ENCODE peak calls at places on chromosomes 4 and X, in eight cellular contexts. X is aorta; V is body of pancreas; K is tibial nerve; I is naive thymus-derived CD4-positive, alpha-beta T cell; N is hepatocyte; P is GM23248; J is stomach. W is an unnamed sample. For H3K4me1, the result is how much of the 10 kb centered on the place peaks cover.

GRCh38 chrX:24828147-24828546 is 134.4 kb downstream of the POLA1 start:
- DNase-seq in X (no peak), V (no peak), K (no peak), I (no peak), N (peak), P (no peak), J (no peak), W (no peak)

GRCh38 chr4:98030059-98030458 is 113.2 kb downstream of the STPG2 start:
- DNase-seq in X (no peak), V (no peak), K (no peak), I (no peak), N (no peak), P (no peak), J (no peak), W (no peak)

GRCh38 chr4:103719320-103720204 is at the start of gene TACR3:
- DNase-seq in X (no peak), V (no peak), K (no peak), I (no peak), N (peak), P (peak), J (no peak), W (peak)

GRCh38 chr4:183905593-183906485 is 732 bp downstream of the STOX2 start:
- DNase-seq in X (peak), V (peak), K (no peak), I (no peak), N (peak), P (peak), J (peak), W (peak)

GRCh38 chr4:86326399-86326798 is 33.5 kb downstream of the MAPK10 start:
- DNase-seq in X (no peak), V (no peak), K (no peak), I (no peak), N (no peak), P (peak), J (no peak), W (no peak)

GRCh38 chr4:31235961-31236360 is 515.8 kb downstream of the PCDH7 start:
- DNase-seq in X (no peak), V (no peak), K (no peak), I (no peak), N (no peak), P (no peak), J (no peak), W (no peak)

GRCh38 chrX:148500428-148501120 is at the start of gene AFF2:
- DNase-seq in X (peak), V (peak), K (no peak), I (peak), N (peak), P (peak), J (peak), W (peak)

GRCh38 chr4:48017108-48017527 is 546 bp downstream of the NIPAL1 start:
- DNase-seq in X (peak), V (peak), K (no peak), I (peak), N (peak), P (peak), J (peak), W (peak)

GRCh38 chr4:119477412-119478053 is 151.1 kb downstream of the PDE5A start:
- DNase-seq in X (no peak), V (no peak), K (no peak), I (no peak), N (no peak), P (peak), J (no peak), W (no peak)

GRCh38 chr4:67122029-67122428 is 423.3 kb downstream of the CENPC start:
- DNase-seq in X (no peak), V (no peak), K (no peak), I (no peak), N (peak), P (no peak), J (no peak), W (no peak)

GRCh38 chr4:4831825-4832224 is 27.6 kb upstream of the MSX1 start:
- DNase-seq in X (no peak), V (no peak), K (no peak), I (no peak), N (no peak), P (no peak), J (no peak), W (no peak)

GRCh38 chr4:55125087-55125721 is at the start of gene KDR:
- DNase-seq in X (peak), V (no peak), K (no peak), I (no peak), N (peak), P (peak), J (peak), W (peak)

GRCh38 chr4:135243960-135244561 is 1042.5 kb upstream of the PABPC4L start:
- DNase-seq in X (no peak), V (no peak), K (no peak), I (no peak), N (peak), P (no peak), J (no peak), W (no peak)

GRCh38 chr4:100450449-100450848 is 67.4 kb downstream of the EMCN start:
- DNase-seq in X (no peak), V (no peak), K (no peak), I (no peak), N (no peak), P (peak), J (no peak), W (no peak)

GRCh38 chr4:144574004-144574403 is 72.0 kb upstream of the HHIP start:
- DNase-seq in X (no peak), V (no peak), K (no peak), I (no peak), N (no peak), P (no peak), J (no peak), W (no peak)

GRCh38 chr4:82842593-82842992 is 44.0 kb upstream of the SCD5 start:
- DNase-seq in X (no peak), V (no peak), K (no peak), I (peak), N (peak), P (peak), J (no peak), W (no peak)

GRCh38 chr4:98101988-98102387 is 41.3 kb downstream of the STPG2 start:
- DNase-seq in X (no peak), V (no peak), K (no peak), I (no peak), N (no peak), P (no peak), J (no peak), W (no peak)

GRCh38 chrX:130263016-130263415 is 5.7 kb downstream of the ZNF280C start:
- DNase-seq in X (no peak), V (no peak), K (no peak), I (no peak), N (no peak), P (peak), J (no peak), W (no peak)

GRCh38 chr4:181261279-181261678 is 981.9 kb upstream of the TENM3 start:
- DNase-seq in X (no peak), V (no peak), K (no peak), I (no peak), N (peak), P (no peak), J (no peak), W (no peak)

GRCh38 chr4:182809417-182810102 is 107.6 kb downstream of the DCTD start:
- DNase-seq in X (no peak), V (peak), K (no peak), I (no peak), N (peak), P (peak), J (no peak), W (no peak)

GRCh38 chrX:118727686-118728339 is 407 bp downstream of the IL13RA1 start:
- DNase-seq in X (peak), V (peak), K (no peak), I (no peak), N (peak), P (peak), J (peak), W (peak)

GRCh38 chrX:118726887-118727685 is at the start of gene IL13RA1:
- DNase-seq in X (peak), V (peak), K (peak), I (peak), N (peak), P (peak), J (peak), W (peak)

GRCh38 chrX:118734909-118735308 is 7.5 kb downstream of the IL13RA1 start:
- DNase-seq in X (no peak), V (no peak), K (no peak), I (no peak), N (no peak), P (no peak), J (no peak), W (no peak)

GRCh38 chrX:118729043-118729652 is 1.7 kb downstream of the IL13RA1 start:
- DNase-seq in X (no peak), V (no peak), K (no peak), I (no peak), N (no peak), P (no peak), J (no peak), W (no peak)

GRCh38 chrX:118730500-118731247 is 3.3 kb downstream of the IL13RA1 start:
- DNase-seq in X (no peak), V (no peak), K (no peak), I (no peak), N (no peak), P (peak), J (no peak), W (no peak)
- H3K4me1 ChIP-seq in X (under half), V (under half), K (under half), I (under half), N (under half), P (under half), J (under half), W (under half)

GRCh38 chrX:96433409-96434122 is 251.1 kb upstream of the DIAPH2 start:
- DNase-seq in X (no peak), V (no peak), K (no peak), I (no peak), N (no peak), P (no peak), J (no peak), W (no peak)
- H3K4me1 ChIP-seq in X (under half), V (under half), K (under half), I (under half), N (under half), P (under half), J (under half), W (under half)

DNA sequence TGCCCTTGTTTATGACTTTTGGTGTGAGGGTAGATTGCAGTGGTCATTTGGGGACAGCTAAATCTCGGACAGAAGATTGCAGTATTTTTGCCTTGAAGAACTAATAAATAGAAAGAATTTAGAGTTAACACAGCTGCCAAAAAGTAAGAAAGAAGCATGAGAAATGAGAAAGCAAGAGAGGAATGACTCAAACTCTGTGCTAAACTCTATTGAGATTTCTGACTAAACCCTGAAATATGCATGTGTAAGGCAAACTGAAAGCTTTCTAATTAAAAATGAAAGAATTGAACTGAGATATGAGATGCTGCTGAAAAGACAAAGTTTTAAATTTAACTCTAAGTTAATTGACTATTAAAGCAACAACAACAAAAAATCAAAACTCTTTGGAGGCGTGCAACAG is 791.3 kb downstream of the RAB28 start:
- DNase-seq in X (no peak), V (no peak), K (no peak), I (no peak), N (no peak), P (peak), J (no peak), W (no peak)
- H3K4me1 ChIP-seq in X (under half), V (under half), K (under half), I (under half), N (under half), P (under half), J (under half), W (under half)

GRCh38 chr4:8796096-8796495 is 75.5 kb downstream of the HMX1 start:
- DNase-seq in X (no peak), V (no peak), K (no peak), I (no peak), N (no peak), P (no peak), J (no peak), W (no peak)
- H3K4me1 ChIP-seq in X (under half), V (under half), K (under half), I (under half), N (under half), P (under half), J (under half), W (under half)

DNA sequence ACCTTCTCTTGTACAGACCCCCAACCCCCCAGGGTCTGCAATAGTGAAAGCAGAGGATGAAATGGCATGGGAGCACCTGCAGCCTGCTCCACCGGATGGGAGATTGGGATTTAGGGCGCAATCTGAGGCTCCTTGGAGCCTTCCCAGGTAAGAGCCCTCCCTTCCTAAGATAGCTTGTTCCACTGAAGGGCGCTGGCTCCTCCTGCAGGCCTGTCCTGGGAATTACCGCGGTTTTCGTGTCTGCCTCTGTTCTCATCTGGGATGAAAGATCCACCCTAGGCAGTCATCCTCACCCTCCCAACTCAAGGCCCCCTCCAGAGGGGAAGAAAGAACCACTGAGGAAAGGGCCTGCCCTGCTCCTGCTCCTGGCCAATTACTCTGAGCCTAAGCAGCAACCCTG is 547.6 kb downstream of the SMARCA1 start:
- DNase-seq in X (no peak), V (peak), K (no peak), I (no peak), N (peak), P (peak), J (peak), W (no peak)
- H3K4me1 ChIP-seq in X (under half), V (under half), K (under half), I (under half), N (under half), P (under half), J (under half), W (under half)